ENCODE peak calls at places on chromosomes 1 and 21, in seven cellular contexts. A is ascending aorta, T is cardiac muscle cell, E is brain microvascular endothelial cell, X is lower lobe of right lung, C is stomach, B is fibroblast of lung. U is an unnamed sample.

GRCh38 chr21:31543191-31543590 is 116.3 kb upstream of the SOD1 start:
- DNase-seq in B (peak; percentile 95), E (no peak), A (no peak), C (no peak), X (no peak), T (peak; percentile 66), U (no peak)

GRCh38 chr21:34166468-34166867 is 93.1 kb downstream of the MRPS6 start:
- DNase-seq in B (peak; percentile 12), X (no peak), C (no peak), E (no peak), A (no peak), T (no peak), U (no peak)

GRCh38 chr1:40582121-40582520 is 50.7 kb downstream of the ZNF684 start:
- DNase-seq in A (no peak), B (no peak), C (no peak), X (no peak), E (peak; percentile 16), T (peak; percentile 41), U (no peak)

GRCh38 chr21:35643176-35643575 is 417.1 kb downstream of the SETD4 start:
- DNase-seq in B (peak; percentile 42), X (no peak), A (no peak), T (peak; percentile 60), E (no peak), C (no peak), U (no peak)

GRCh38 chr1:235910357-235911299 is 43.9 kb upstream of the LYST start:
- DNase-seq in X (no peak), T (peak; percentile 80), E (peak; percentile 97), A (no peak), B (peak; percentile 92), C (peak; percentile 49), U (no peak)

GRCh38 chr1:17434591-17434990 is 4.9 kb downstream of the RCC2 start:
- DNase-seq in B (no peak), C (no peak), A (no peak), X (no peak), E (no peak), T (no peak), U (no peak)

GRCh38 chr1:94884101-94884875 is 42.6 kb downstream of the CNN3 start:
- DNase-seq in C (peak; percentile 34), T (peak; percentile 65), A (no peak), X (no peak), E (peak; percentile 61), B (peak; percentile 67), U (no peak)

GRCh38 chr1:111769517-111770146 is 13.9 kb downstream of the DDX20 start:
- DNase-seq in X (no peak), T (peak; percentile 87), E (peak; percentile 50), B (peak; percentile 85), C (no peak), A (no peak), U (no peak)

GRCh38 chr1:39652534-39652933 is 13.1 kb upstream of the HEYL start:
- DNase-seq in X (no peak), E (no peak), T (no peak), B (no peak), A (no peak), C (no peak), U (no peak)

GRCh38 chr21:17688912-17689874 is 76.5 kb upstream of the BTG3 start:
- DNase-seq in T (peak; percentile 76), C (peak; percentile 51), X (peak; percentile 57), A (no peak), B (no peak), E (peak; percentile 5), U (peak; percentile 37)

GRCh38 chr1:46804926-46805325 is 6.1 kb downstream of the CYP4B1 start:
- DNase-seq in E (no peak), T (no peak), B (no peak), C (no peak), X (no peak), A (no peak), U (no peak)

GRCh38 chr1:12548279-12549105 is 69.5 kb downstream of the DHRS3 start:
- DNase-seq in B (no peak), C (no peak), T (no peak), X (peak; percentile 42), E (no peak), A (no peak), U (no peak)

GRCh38 chr21:29192999-29193563 is 62.6 kb downstream of the MAP3K7CL start:
- DNase-seq in B (no peak), A (no peak), C (no peak), X (no peak), E (no peak), T (no peak), U (no peak)

GRCh38 chr1:226100436-226101347 is 38.2 kb downstream of the H3-3A start:
- DNase-seq in A (no peak), E (peak; percentile 24), T (peak; percentile 66), B (peak; percentile 60), X (peak; percentile 66), C (peak; percentile 42), U (no peak)

GRCh38 chr1:227043755-227044154 is 103.7 kb downstream of the COQ8A start:
- DNase-seq in A (no peak), B (peak; percentile 79), C (no peak), E (peak; percentile 11), T (peak; percentile 83), X (no peak), U (no peak)

GRCh38 chr1:166716620-166717019 is 122.7 kb upstream of the POGK start:
- DNase-seq in C (no peak), E (no peak), X (no peak), A (no peak), T (no peak), B (no peak), U (no peak)

GRCh38 chr21:36694041-36694515 is 4.8 kb upstream of the SIM2 start:
- DNase-seq in T (no peak), B (peak; percentile 52), C (no peak), E (no peak), A (no peak), X (no peak), U (no peak)

GRCh38 chr1:46202975-46203737 is at the start of gene LURAP1:
- DNase-seq in E (peak; percentile 34), C (no peak), B (peak; percentile 86), A (no peak), T (peak; percentile 74), X (peak; percentile 69), U (peak; percentile 69)

DNA sequence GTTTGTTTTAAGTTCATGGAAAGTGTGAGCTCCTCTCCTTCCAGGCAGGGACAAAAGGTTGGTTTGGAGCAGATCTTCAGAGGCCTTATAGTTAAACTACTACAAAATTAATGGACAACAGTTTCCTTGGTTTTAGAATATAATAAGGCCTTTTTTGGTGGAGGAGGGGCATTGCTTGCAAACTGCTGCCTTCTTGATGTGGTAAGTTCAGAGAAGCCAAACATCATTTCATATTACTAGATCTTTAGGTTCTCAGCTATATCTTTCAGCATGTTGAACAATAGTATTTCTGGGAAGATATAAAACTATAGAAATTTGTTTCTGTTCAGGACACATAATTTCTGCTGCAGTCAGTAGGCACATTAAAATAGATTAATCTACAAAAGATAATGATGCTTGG is 97.8 kb upstream of the B3GALT2 start:
- DNase-seq in C (no peak), A (no peak), X (no peak), B (no peak), E (no peak), T (no peak), U (no peak)
- TF ChIP-seq CTCF in C (no peak), A (no peak), X (no peak), B (no peak), E (no peak), T (no peak), U (no peak)

GRCh38 chr1:9097947-9098705 is 28.7 kb upstream of the SLC2A5 start:
- DNase-seq in X (no peak), E (no peak), T (no peak), B (no peak), C (no peak), A (no peak), U (no peak)

GRCh38 chr1:9099555-9099954 is 29.3 kb downstream of the GPR157 start:
- DNase-seq in C (no peak), X (no peak), B (no peak), A (no peak), T (no peak), E (no peak), U (no peak)

GRCh38 chr1:9101510-9102146 is 27.3 kb downstream of the GPR157 start:
- DNase-seq in C (no peak), A (no peak), E (peak; percentile 63), B (peak; percentile 70), T (peak; percentile 77), X (no peak), U (no peak)

GRCh38 chr1:9095818-9096217 is 26.4 kb upstream of the SLC2A5 start:
- DNase-seq in T (no peak), B (no peak), A (no peak), X (no peak), E (no peak), C (no peak), U (no peak)

DNA sequence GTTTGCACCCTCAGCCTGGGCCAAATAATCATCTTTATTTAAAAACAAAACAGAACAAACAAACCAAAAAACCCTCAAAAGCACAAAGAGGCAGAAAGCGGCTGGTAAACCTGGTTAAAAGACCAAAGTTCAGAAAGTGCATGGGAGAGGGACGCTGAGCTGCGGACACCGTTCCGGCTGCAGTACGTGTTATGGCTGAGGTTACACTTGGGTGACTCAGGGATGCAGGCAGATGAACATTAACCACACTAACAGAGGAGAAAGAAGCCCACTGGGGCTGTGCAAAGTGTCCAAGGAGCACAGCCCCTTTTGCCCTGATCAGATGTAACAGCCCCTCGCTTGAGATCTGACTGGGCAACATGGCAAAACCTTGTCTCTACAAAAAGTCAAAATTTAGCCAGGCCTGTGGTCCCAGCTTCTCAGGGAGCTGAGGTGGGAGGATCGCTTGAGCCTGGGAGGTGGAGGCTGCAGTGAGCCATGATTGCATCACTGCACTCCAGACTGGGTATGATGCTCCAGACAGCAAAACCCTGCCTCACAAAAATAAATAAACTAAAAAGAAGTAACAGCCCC is 28.3 kb downstream of the GPR157 start:
- DNase-seq in B (peak; percentile 59), E (peak; percentile 49), C (no peak), X (no peak), T (peak; percentile 22), A (no peak), U (no peak)
- H3K4me3 ChIP-seq in B (no peak overlapping the region), E (no peak overlapping the region), C (no peak overlapping the region), X (no peak overlapping the region), T (no peak overlapping the region), A (no peak overlapping the region), U (no peak overlapping the region)

DNA sequence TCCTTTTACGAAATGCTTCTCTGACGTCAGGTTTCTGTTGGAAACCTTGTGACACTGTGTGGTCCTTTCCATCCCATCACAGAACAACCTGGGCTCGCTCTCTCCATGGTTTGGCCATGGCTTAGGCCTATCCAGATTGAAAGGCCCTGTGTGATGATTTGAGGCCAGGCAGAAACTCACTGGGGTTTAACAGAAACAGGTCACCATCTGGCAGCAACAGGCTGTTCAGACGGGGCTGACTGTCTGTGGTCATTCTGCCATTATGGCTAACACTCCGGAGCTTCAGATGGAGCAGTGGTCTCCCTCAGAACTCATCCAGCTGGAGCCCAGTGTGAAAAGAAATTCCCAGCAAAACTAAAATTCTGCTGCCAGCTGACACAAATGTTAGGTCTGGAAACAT is 9.3 kb downstream of the PLEKHM2 start:
- DNase-seq in A (no peak), B (no peak), X (no peak), T (no peak), C (no peak), E (no peak), U (no peak)
- H3K36me3 ChIP-seq in A (peaks cover 3% of the 10 kb centered on the region), B (peaks cover 5% of the 10 kb centered on the region), X (no peaks in the 10 kb centered on the region), T (no peaks in the 10 kb centered on the region), C (peaks cover 7% of the 10 kb centered on the region), E (peaks cover 2% of the 10 kb centered on the region), U (no peaks in the 10 kb centered on the region)

DNA sequence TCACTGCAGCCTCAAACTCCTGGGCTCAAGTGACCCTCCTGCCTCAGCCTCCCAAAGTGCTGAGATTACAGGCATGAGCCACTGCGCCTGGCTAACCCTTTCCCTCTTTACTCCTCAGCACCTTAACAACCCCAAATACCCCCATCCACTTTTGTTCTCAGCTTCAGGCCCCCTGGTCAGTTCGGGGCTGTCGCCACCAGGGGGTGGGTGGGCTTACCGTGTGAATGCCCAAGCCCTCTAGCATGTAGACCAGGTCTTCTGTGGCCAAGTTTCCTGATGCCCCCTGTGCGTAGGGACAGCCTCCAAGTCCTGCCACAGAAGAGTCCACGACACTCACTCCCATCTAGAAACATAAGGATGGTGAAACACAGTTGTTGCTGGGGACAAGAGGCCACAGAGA is 3.6 kb upstream of the GALE start:
- DNase-seq in A (no peak), C (no peak), T (no peak), X (no peak), B (no peak), E (no peak), U (no peak)
- TF ChIP-seq CTCF in A (no peak), C (no peak), T (peak; percentile 14), X (peak; percentile 8), B (peak; percentile 20), E (peak; percentile 52), U (no peak)

U was measured in GM06990.